ENCODE peak calls at places on chromosomes 6 and 20, in four cellular contexts. T is GM13977, N is RWPE1, K is AG09309. B is an unnamed sample.

GRCh38 chr6:148964467-148964866 is 217.6 kb downstream of the UST start:
- DNase-seq in T (no peak), N (no peak), K (no peak), B (no peak)

GRCh38 chr20:14441201-14441600 is 103.8 kb upstream of the FLRT3 start:
- DNase-seq in T (no peak), N (no peak), K (no peak), B (no peak)

GRCh38 chr6:2875840-2876207 is 27.3 kb downstream of the SERPINB9 start:
- DNase-seq in T (peak), N (no peak), K (no peak), B (no peak)

GRCh38 chr6:47097092-47097945 is 55.2 kb upstream of the ADGRF1 start:
- DNase-seq in T (peak), N (peak), K (peak), B (peak)

GRCh38 chr6:132401120-132401940 is at the start of gene MOXD1:
- DNase-seq in T (peak), N (peak), K (no peak), B (peak)

GRCh38 chr20:62305149-62305764 is 2.5 kb downstream of the ADRM1 start:
- DNase-seq in T (no peak), N (no peak), K (no peak), B (no peak)

GRCh38 chr6:137234505-137234863 is 15.3 kb upstream of the IFNGR1 start:
- DNase-seq in T (no peak), N (no peak), K (no peak), B (no peak)

GRCh38 chr6:45420083-45420908 is 42.6 kb upstream of the SUPT3H start:
- DNase-seq in T (peak), N (no peak), K (no peak), B (peak)

GRCh38 chr6:28657756-28658465 is 132.2 kb downstream of the GPX5 start:
- DNase-seq in T (peak), N (peak), K (no peak), B (peak)

GRCh38 chr20:14415492-14415891 is 78.1 kb upstream of the FLRT3 start:
- DNase-seq in T (no peak), N (no peak), K (no peak), B (no peak)

GRCh38 chr6:10518461-10519216 is 2.5 kb upstream of the GCNT2 start:
- DNase-seq in T (no peak), N (no peak), K (no peak), B (no peak)

GRCh38 chr20:6416371-6416770 is 293.5 kb upstream of the FERMT1 start:
- DNase-seq in T (no peak), N (no peak), K (no peak), B (no peak)

GRCh38 chr20:33490934-33491656 is 1.2 kb downstream of the CBFA2T2 start:
- DNase-seq in T (no peak), N (peak), K (no peak), B (no peak)

GRCh38 chr20:40561187-40561586 is 127.8 kb downstream of the MAFB start:
- DNase-seq in T (no peak), N (no peak), K (no peak), B (no peak)

GRCh38 chr20:59159822-59160740 is 3.5 kb upstream of the ZNF831 start:
- DNase-seq in T (no peak), N (no peak), K (no peak), B (no peak)

GRCh38 chr6:152099816-152100618 is 292.5 kb downstream of the ESR1 start:
- DNase-seq in T (no peak), N (peak), K (no peak), B (no peak)

GRCh38 chr6:41937881-41938574 is 3.6 kb downstream of the CCND3 start:
- DNase-seq in T (no peak), N (no peak), K (no peak), B (no peak)

GRCh38 chr20:39081255-39081654 is 119.1 kb downstream of the DHX35 start:
- DNase-seq in T (peak), N (peak), K (peak), B (peak)

GRCh38 chr6:112362827-112363565 is 15.9 kb downstream of the RFPL4B start:
- DNase-seq in T (no peak), N (no peak), K (no peak), B (no peak)

GRCh38 chr6:6861995-6862394 is 245.8 kb upstream of the RREB1 start:
- DNase-seq in T (no peak), N (no peak), K (no peak), B (no peak)

GRCh38 chr6:33091957-33092356 is 16.2 kb downstream of the HLA-DPB1 start:
- DNase-seq in T (peak), N (no peak), K (no peak), B (peak)

GRCh38 chr6:167907837-167908681 is 81.3 kb downstream of the AFDN start:
- DNase-seq in T (no peak), N (peak), K (no peak), B (no peak)

GRCh38 chr6:24284006-24284405 is 73.9 kb downstream of the DCDC2 start:
- DNase-seq in T (no peak), N (no peak), K (no peak), B (no peak)

GRCh38 chr6:72740135-72740534 is 118.3 kb downstream of the KCNQ5 start:
- DNase-seq in T (peak), N (no peak), K (no peak), B (no peak)

GRCh38 chr6:111858347-111858746 is 14.9 kb downstream of the FYN start:
- DNase-seq in T (no peak), N (no peak), K (no peak), B (no peak)

GRCh38 chr6:112300888-112301287 is 46.2 kb upstream of the RFPL4B start:
- DNase-seq in T (no peak), N (no peak), K (no peak), B (no peak)

GRCh38 chr20:62751551-62752150 is 43.0 kb downstream of the NTSR1 start:
- DNase-seq in T (no peak), N (no peak), K (no peak), B (no peak)

GRCh38 chr6:14046476-14047068 is 71.0 kb upstream of the CD83 start:
- DNase-seq in T (peak), N (peak), K (no peak), B (peak)

GRCh38 chr20:44730441-44730840 is 15.2 kb upstream of the KCNK15 start:
- DNase-seq in T (no peak), N (peak), K (peak), B (no peak)

GRCh38 chr6:152642578-152643375 is 5.6 kb upstream of the SYNE1 start:
- DNase-seq in T (no peak), N (peak), K (peak), B (peak)

GRCh38 chr6:1310628-1311399 is 1.1 kb upstream of the FOXQ1 start:
- DNase-seq in T (no peak), N (no peak), K (no peak), B (peak)

GRCh38 chr6:18536693-18537092 is 149.5 kb downstream of the RNF144B start:
- DNase-seq in T (no peak), N (no peak), K (no peak), B (no peak)

GRCh38 chr6:104566411-104566810 is 293.3 kb downstream of the HACE1 start:
- DNase-seq in T (no peak), N (no peak), K (no peak), B (no peak)

GRCh38 chr6:12957321-12958051 is 240.9 kb downstream of the PHACTR1 start:
- DNase-seq in T (no peak), N (peak), K (peak), B (peak)

GRCh38 chr6:9766240-9766915 is 648.5 kb downstream of the TFAP2A start:
- DNase-seq in T (peak), N (peak), K (peak), B (no peak)

GRCh38 chr6:17867880-17868279 is 119.6 kb downstream of the KIF13A start:
- DNase-seq in T (no peak), N (peak), K (no peak), B (no peak)

GRCh38 chr6:43873806-43874714 is 104.0 kb downstream of the VEGFA start:
- DNase-seq in T (no peak), N (no peak), K (no peak), B (no peak)

GRCh38 chr6:108684809-108685329 is 124.2 kb downstream of the FOXO3 start:
- DNase-seq in T (no peak), N (no peak), K (peak), B (no peak)

GRCh38 chr6:127776320-127776719 is 124.5 kb downstream of the THEMIS start:
- DNase-seq in T (no peak), N (no peak), K (no peak), B (no peak)

GRCh38 chr6:20875369-20875963 is 341.2 kb downstream of the CDKAL1 start:
- DNase-seq in T (no peak), N (peak), K (no peak), B (peak)

GRCh38 chr6:20870493-20870892 is 336.2 kb downstream of the CDKAL1 start:
- DNase-seq in T (no peak), N (no peak), K (no peak), B (no peak)

GRCh38 chr6:20876016-20876415 is 341.8 kb downstream of the CDKAL1 start:
- DNase-seq in T (no peak), N (no peak), K (peak), B (no peak)

GRCh38 chr6:20877008-20877937 is 343.0 kb downstream of the CDKAL1 start:
- DNase-seq in T (peak), N (peak), K (peak), B (no peak)

DNA sequence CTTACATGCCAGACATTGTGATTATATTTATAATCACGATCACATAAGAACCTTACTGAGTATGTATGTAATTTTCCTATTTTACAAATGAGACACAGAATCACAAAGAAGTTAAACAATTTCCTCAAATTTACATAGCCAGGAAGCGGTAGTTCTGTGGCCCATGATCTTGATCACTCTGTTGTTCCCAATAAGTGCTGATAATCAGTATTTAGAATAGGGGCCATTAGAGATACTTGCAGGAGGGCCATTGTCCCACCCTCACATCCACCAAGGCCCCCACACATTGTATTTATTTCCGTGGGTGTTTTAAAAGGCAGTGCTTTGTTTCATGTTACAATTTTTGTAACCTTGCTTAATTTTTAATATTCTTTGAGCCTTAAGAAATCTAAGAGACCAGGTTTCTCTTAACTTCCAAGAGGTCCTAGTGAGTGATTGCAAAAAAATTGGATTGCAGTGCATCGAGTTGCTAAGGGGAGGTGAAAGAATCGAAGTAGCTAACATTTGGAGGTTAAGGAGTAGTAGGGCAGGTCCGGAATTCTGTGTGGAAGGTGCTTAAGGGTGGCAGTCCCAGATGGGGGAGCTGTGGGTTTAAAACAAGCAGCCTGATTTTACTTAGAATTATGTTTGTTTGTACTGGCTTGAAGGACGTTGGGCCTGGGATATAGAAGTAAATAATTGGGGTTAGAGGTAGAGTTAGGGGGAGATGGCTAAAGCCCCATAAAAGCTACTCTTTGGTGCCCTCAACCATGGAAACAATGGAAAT is 339.4 kb downstream of the CDKAL1 start:
- DNase-seq in T (no peak), N (no peak), K (no peak), B (no peak)
- TF ChIP-seq CTCF in T (no peak), N (no peak), K (peak), B (no peak)

DNA sequence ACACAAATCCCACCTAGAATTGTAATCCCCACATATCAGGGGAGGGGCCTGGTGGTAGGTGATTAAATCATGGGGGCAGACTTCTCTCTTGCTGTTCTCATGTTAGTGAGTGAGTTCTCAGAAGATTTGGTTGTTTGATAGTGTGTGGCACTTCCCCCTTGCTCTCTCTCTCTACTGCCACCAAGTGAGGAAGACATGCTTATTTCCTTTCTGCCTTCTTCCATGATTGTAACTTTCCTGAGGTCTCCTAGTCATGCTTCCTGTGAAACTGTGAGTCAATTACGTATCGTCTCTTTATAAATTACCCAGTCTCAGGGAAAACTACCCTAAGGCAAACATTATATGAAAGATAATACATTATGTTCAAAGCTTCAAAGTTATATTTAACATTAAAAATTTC is 1297.5 kb upstream of the CITED2 start:
- DNase-seq in T (no peak), N (no peak), K (no peak), B (no peak)
- TF ChIP-seq CTCF in T (peak), N (no peak), K (no peak), B (no peak)

DNA sequence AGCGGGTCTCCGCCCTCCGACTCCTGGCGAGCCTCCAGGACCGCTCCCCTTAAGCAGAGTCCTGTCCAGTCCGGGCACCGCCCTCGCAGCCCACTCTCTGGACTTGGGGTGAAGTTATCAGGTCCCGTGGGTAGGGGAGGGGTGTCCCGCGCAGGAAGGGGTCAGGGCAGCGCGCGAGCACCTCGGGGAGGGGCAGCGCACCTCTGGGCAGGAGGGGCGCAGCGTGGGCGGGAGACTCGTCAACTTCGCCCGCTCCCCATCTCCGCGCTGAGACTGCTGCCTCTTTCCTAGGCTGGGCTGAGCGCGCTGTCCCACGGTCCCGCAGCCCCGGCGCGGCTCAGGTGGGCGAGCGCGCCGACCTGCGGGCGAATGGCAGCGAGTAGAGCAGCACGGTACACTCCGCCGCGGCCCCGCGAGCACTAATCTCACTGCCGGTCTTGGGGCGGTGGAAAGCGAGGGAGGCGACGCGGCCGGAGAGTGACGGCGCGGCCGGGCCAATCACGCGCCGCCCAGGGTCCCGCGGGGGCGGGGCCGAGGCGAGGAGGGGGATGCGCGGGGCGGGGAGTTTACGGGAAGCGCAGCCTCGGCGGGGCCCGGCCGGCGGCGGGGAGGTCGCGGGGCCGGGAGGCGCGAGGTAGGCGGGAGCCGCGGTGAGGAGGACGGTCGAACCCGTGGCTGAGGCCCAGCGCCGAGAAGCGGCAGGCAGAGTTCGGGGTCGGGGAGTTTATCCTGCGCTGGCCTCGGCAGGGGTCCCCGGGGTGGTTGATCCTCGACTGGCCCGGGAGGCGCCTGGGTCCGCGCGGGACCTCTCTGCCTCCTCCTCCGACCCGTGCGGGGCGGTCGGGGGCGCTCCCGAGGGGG is at the start of gene MAN1A1:
- DNase-seq in T (peak), N (peak), K (peak), B (peak)
- TF ChIP-seq CTCF in T (peak), N (no peak), K (no peak), B (no peak)

GRCh38 chr20:50456452-50457324 is 53.5 kb upstream of the PTPN1 start:
- DNase-seq in T (no peak), N (no peak), K (no peak), B (no peak)
- TF ChIP-seq CTCF in T (peak), N (no peak), K (peak), B (no peak)

B was measured in endothelial cell.